ENCODE peak calls at places on chromosomes 6 and 20, in six cellular contexts. E, P, W, Z, R and C are unnamed samples.

GRCh38 chr6:48140221-48140620 is 29.2 kb upstream of the PTCHD4 start:
- DNase-seq in E (no peak), P (no peak), Z (no peak), W (no peak), R (no peak), C (no peak)

GRCh38 chr6:164889980-164890379 is 419.4 kb downstream of the C6orf118 start:
- DNase-seq in W (no peak), R (no peak), E (no peak), P (no peak), Z (no peak), C (no peak)

GRCh38 chr6:170096803-170097504 is 193.9 kb downstream of the DLL1 start:
- DNase-seq in P (no peak), W (no peak), E (no peak), Z (no peak), R (peak), C (no peak)

GRCh38 chr6:139872635-139873034 is 498.2 kb upstream of the CITED2 start:
- DNase-seq in E (no peak), W (no peak), R (no peak), P (no peak), Z (no peak), C (no peak)

GRCh38 chr6:108020438-108021116 is 54.0 kb downstream of the OSTM1 start:
- DNase-seq in E (no peak), W (no peak), R (no peak), Z (no peak), P (no peak), C (no peak)

GRCh38 chr20:19783966-19784401 is 25.9 kb downstream of the RIN2 start:
- DNase-seq in P (no peak), E (no peak), R (no peak), Z (peak), W (peak), C (peak)

GRCh38 chr6:28585335-28585734 is 59.7 kb downstream of the GPX5 start:
- DNase-seq in Z (no peak), W (peak), E (no peak), R (no peak), P (no peak), C (peak)

GRCh38 chr6:16103708-16104107 is 25.2 kb upstream of the MYLIP start:
- DNase-seq in E (no peak), W (no peak), Z (no peak), R (no peak), P (no peak), C (no peak)

GRCh38 chr6:14695579-14695978 is 550.3 kb upstream of the JARID2 start:
- DNase-seq in P (no peak), R (no peak), W (no peak), E (no peak), Z (no peak), C (no peak)

GRCh38 chr6:158955265-158955664 is 44.7 kb downstream of the RSPH3 start:
- DNase-seq in P (no peak), Z (no peak), E (no peak), R (no peak), W (no peak), C (no peak)

GRCh38 chr6:42337985-42338572 is 113.6 kb downstream of the TRERF1 start:
- DNase-seq in Z (no peak), R (no peak), P (no peak), W (no peak), E (no peak), C (no peak)

GRCh38 chr20:62117362-62117646 is 5.0 kb upstream of the LSM14B start:
- DNase-seq in W (no peak), R (no peak), P (no peak), Z (no peak), E (no peak), C (no peak)

GRCh38 chr6:157884756-157885155 is 61.7 kb downstream of the SNX9 start:
- DNase-seq in R (no peak), Z (no peak), E (no peak), P (no peak), W (no peak), C (no peak)

GRCh38 chr20:4135385-4136077 is 120.2 kb upstream of the RNF24 start:
- DNase-seq in P (no peak), E (no peak), R (no peak), Z (peak), W (peak), C (peak)

GRCh38 chr6:96460052-96460700 is 61.4 kb upstream of the UFL1 start:
- DNase-seq in W (no peak), E (no peak), P (no peak), R (no peak), Z (no peak), C (no peak)

GRCh38 chr6:84835340-84835739 is 70.9 kb upstream of the TBX18 start:
- DNase-seq in P (no peak), W (no peak), Z (no peak), E (no peak), R (no peak), C (no peak)

GRCh38 chr20:3276400-3277015 is 37.5 kb upstream of the SLC4A11 start:
- DNase-seq in Z (peak), R (no peak), P (no peak), W (peak), E (peak), C (no peak)

GRCh38 chr6:87903299-87903698 is 144.3 kb upstream of the SPACA1 start:
- DNase-seq in R (no peak), Z (no peak), W (no peak), P (no peak), E (peak), C (no peak)

GRCh38 chr6:4670824-4671409 is 105.3 kb upstream of the CDYL start:
- DNase-seq in E (no peak), W (no peak), P (no peak), Z (no peak), R (no peak), C (no peak)

GRCh38 chr20:59007758-59008511 is 881 bp upstream of the CTSZ start:
- DNase-seq in P (no peak), R (peak), E (peak), W (no peak), Z (no peak), C (no peak)

GRCh38 chr6:122207794-122208193 is 191.7 kb upstream of the HSF2 start:
- DNase-seq in E (no peak), P (no peak), Z (no peak), W (no peak), R (no peak), C (peak)

GRCh38 chr6:169252805-169253189 is 849 bp downstream of the THBS2 start:
- DNase-seq in R (peak), P (no peak), W (peak), E (peak), Z (no peak), C (no peak)

GRCh38 chr20:2984956-2985661 is 58.3 kb upstream of the GNRH2 start:
- DNase-seq in P (no peak), E (no peak), R (no peak), W (peak), Z (peak), C (peak)

GRCh38 chr6:127367023-127367375 is 23.6 kb upstream of the ECHDC1 start:
- DNase-seq in R (no peak), W (no peak), Z (no peak), P (no peak), E (no peak), C (peak)

GRCh38 chr6:109082178-109082577 is 12.5 kb downstream of the SESN1 start:
- DNase-seq in W (no peak), Z (no peak), R (no peak), P (no peak), E (peak), C (peak)

GRCh38 chr20:13119583-13119982 is 101.5 kb upstream of the ISM1 start:
- DNase-seq in R (no peak), E (peak), W (peak), P (no peak), Z (peak), C (no peak)

GRCh38 chr6:64750910-64751309 is 956.1 kb downstream of the EYS start:
- DNase-seq in R (no peak), P (no peak), E (no peak), Z (no peak), W (no peak), C (no peak)

GRCh38 chr6:95768539-95768938 is 191.2 kb downstream of the MANEA start:
- DNase-seq in E (peak), W (no peak), P (no peak), R (no peak), Z (no peak), C (no peak)

GRCh38 chr6:44444853-44445252 is 57.3 kb downstream of the CDC5L start:
- DNase-seq in W (no peak), R (no peak), P (no peak), Z (no peak), E (peak), C (no peak)

GRCh38 chr6:57205550-57206328 is 16.4 kb downstream of the RAB23 start:
- DNase-seq in R (no peak), Z (no peak), P (no peak), E (no peak), W (no peak), C (no peak)

GRCh38 chr6:63757826-63758225 is 122.2 kb downstream of the PHF3 start:
- DNase-seq in Z (no peak), R (no peak), E (no peak), W (no peak), P (no peak), C (no peak)

GRCh38 chr6:125843593-125843992 is 52.8 kb downstream of the NCOA7 start:
- DNase-seq in P (no peak), E (no peak), W (no peak), R (no peak), Z (no peak), C (no peak)

GRCh38 chr6:160069459-160069858 is 52.2 kb upstream of the SLC22A1 start:
- DNase-seq in E (no peak), W (no peak), Z (no peak), P (no peak), R (no peak), C (no peak)